ENCODE peak calls at places on chromosomes 16 and 17, in five cellular contexts. One of them, this sample, is unnamed.

GRCh38 chr16:24499193-24499814 is 40.1 kb upstream of the RBBP6 start:
- DNase-seq in gastrocnemius medialis: no peak
- DNase-seq in cardiac muscle cell: peak; percentile 65
- DNase-seq in heart left ventricle: no peak
- DNase-seq in IMR-90: peak; percentile 11
- DNase-seq in this sample: no peak

GRCh38 chr17:65055708-65056638 is 567 bp downstream of the GNA13 start:
- DNase-seq in gastrocnemius medialis: peak; percentile 84
- DNase-seq in cardiac muscle cell: peak; percentile 58
- DNase-seq in heart left ventricle: peak; percentile 72
- DNase-seq in IMR-90: peak; percentile 22
- DNase-seq in this sample: peak; percentile 27

GRCh38 chr17:40124279-40125141 is 2.7 kb downstream of the MSL1 start:
- DNase-seq in gastrocnemius medialis: no peak
- DNase-seq in cardiac muscle cell: peak; percentile 35
- DNase-seq in heart left ventricle: no peak
- DNase-seq in IMR-90: peak; percentile 48
- DNase-seq in this sample: no peak

GRCh38 chr16:52497067-52497816 is 49.7 kb downstream of the TOX3 start:
- DNase-seq in gastrocnemius medialis: no peak
- DNase-seq in cardiac muscle cell: peak; percentile 41
- DNase-seq in heart left ventricle: no peak
- DNase-seq in IMR-90: no peak
- DNase-seq in this sample: no peak

GRCh38 chr17:3982113-3982512 is 17.9 kb upstream of the ATP2A3 start:
- DNase-seq in gastrocnemius medialis: no peak
- DNase-seq in cardiac muscle cell: no peak
- DNase-seq in heart left ventricle: no peak
- DNase-seq in IMR-90: no peak
- DNase-seq in this sample: no peak

GRCh38 chr17:73797594-73798110 is 153.4 kb upstream of the SDK2 start:
- DNase-seq in gastrocnemius medialis: no peak
- DNase-seq in cardiac muscle cell: no peak
- DNase-seq in heart left ventricle: no peak
- DNase-seq in IMR-90: no peak
- DNase-seq in this sample: no peak

GRCh38 chr16:13492046-13492445 is 427.9 kb upstream of the ERCC4 start:
- DNase-seq in gastrocnemius medialis: no peak
- DNase-seq in cardiac muscle cell: no peak
- DNase-seq in heart left ventricle: no peak
- DNase-seq in IMR-90: no peak
- DNase-seq in this sample: no peak

GRCh38 chr16:84036982-84037425 is 5.6 kb downstream of the SLC38A8 start:
- DNase-seq in gastrocnemius medialis: no peak
- DNase-seq in cardiac muscle cell: no peak
- DNase-seq in heart left ventricle: no peak
- DNase-seq in IMR-90: no peak
- DNase-seq in this sample: no peak

GRCh38 chr17:56977673-56978395 is at the start of gene SCPEP1:
- DNase-seq in gastrocnemius medialis: peak; percentile 86
- DNase-seq in cardiac muscle cell: peak; percentile 93
- DNase-seq in heart left ventricle: peak; percentile 87
- DNase-seq in IMR-90: peak; percentile 70
- DNase-seq in this sample: peak; percentile 65

GRCh38 chr16:17304124-17304813 is 166.5 kb downstream of the XYLT1 start:
- DNase-seq in gastrocnemius medialis: no peak
- DNase-seq in cardiac muscle cell: no peak
- DNase-seq in heart left ventricle: no peak
- DNase-seq in IMR-90: peak; percentile 17
- DNase-seq in this sample: no peak

GRCh38 chr17:82943751-82944150 is 103.9 kb upstream of the ZNF750 start:
- DNase-seq in gastrocnemius medialis: no peak
- DNase-seq in cardiac muscle cell: no peak
- DNase-seq in heart left ventricle: no peak
- DNase-seq in IMR-90: no peak
- DNase-seq in this sample: no peak

GRCh38 chr17:67315865-67316264 is 50.5 kb downstream of the PSMD12 start:
- DNase-seq in gastrocnemius medialis: no peak
- DNase-seq in cardiac muscle cell: no peak
- DNase-seq in heart left ventricle: no peak
- DNase-seq in IMR-90: no peak
- DNase-seq in this sample: no peak

GRCh38 chr16:12775689-12776236 is 27.9 kb downstream of the CPPED1 start:
- DNase-seq in gastrocnemius medialis: no peak
- DNase-seq in cardiac muscle cell: no peak
- DNase-seq in heart left ventricle: no peak
- DNase-seq in IMR-90: no peak
- DNase-seq in this sample: no peak

GRCh38 chr17:78885956-78886355 is 17.0 kb downstream of the CEP295NL start:
- DNase-seq in gastrocnemius medialis: no peak
- DNase-seq in cardiac muscle cell: no peak
- DNase-seq in heart left ventricle: no peak
- DNase-seq in IMR-90: no peak
- DNase-seq in this sample: no peak

GRCh38 chr17:53141731-53142130 is 681.0 kb upstream of the KIF2B start:
- DNase-seq in gastrocnemius medialis: no peak
- DNase-seq in cardiac muscle cell: no peak
- DNase-seq in heart left ventricle: no peak
- DNase-seq in IMR-90: no peak
- DNase-seq in this sample: no peak

GRCh38 chr17:64172510-64172909 is 42.6 kb upstream of the ERN1 start:
- DNase-seq in gastrocnemius medialis: no peak
- DNase-seq in cardiac muscle cell: no peak
- DNase-seq in heart left ventricle: no peak
- DNase-seq in IMR-90: no peak
- DNase-seq in this sample: no peak

GRCh38 chr17:43803758-43804157 is 23.5 kb downstream of the CFAP97D1 start:
- DNase-seq in gastrocnemius medialis: no peak
- DNase-seq in cardiac muscle cell: no peak
- DNase-seq in heart left ventricle: no peak
- DNase-seq in IMR-90: peak; percentile 14
- DNase-seq in this sample: no peak

DNA sequence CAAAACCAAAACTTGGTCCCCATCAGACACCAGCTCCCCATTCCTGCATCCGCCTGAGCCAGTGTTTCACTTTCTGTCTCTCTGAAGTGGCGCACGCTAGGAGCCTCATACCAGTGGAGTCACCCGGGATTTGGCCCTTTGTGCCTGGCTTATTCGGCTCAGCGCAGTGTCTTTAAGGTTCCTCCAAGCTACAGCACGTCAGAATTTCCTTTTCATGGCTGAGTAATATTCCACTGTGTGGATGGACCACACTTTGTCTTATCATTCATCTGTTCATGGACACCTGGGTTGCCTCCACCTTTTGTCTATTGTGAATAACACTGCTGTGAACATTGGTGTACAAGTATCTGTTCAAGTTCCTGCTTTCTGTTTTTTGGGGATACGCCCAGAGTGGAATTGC is 45.2 kb upstream of the CHMP6 start:
- DNase-seq in gastrocnemius medialis: no peak
- DNase-seq in cardiac muscle cell: no peak
- DNase-seq in heart left ventricle: no peak
- DNase-seq in IMR-90: no peak
- DNase-seq in this sample: no peak
- H3K27me3 ChIP-seq in gastrocnemius medialis: no peaks in the 10 kb centered on the region
- H3K27me3 ChIP-seq in cardiac muscle cell: no peaks in the 10 kb centered on the region
- H3K27me3 ChIP-seq in heart left ventricle: no peaks in the 10 kb centered on the region
- H3K27me3 ChIP-seq in IMR-90: no peaks in the 10 kb centered on the region
- H3K27me3 ChIP-seq in this sample: no peaks in the 10 kb centered on the region

DNA sequence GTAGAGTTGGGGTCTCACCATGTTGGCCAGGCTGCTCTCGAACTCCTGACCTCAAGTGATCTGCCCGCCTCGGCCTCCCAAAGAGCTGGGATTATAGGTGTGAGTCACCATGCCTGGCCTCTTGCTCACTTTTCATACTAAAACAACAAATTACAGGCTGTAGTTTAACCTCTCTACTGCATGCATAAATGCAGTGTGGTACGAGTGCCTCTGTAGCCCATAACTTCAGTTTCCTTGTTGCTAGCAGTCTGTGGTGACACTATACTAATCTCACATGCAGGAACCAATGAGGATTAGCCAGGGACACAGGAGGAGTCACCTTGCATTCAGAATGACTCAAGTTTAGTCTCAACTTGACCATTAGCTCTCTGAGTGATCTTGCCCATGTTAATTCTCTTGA is 20.1 kb downstream of the HMOX2 start:
- DNase-seq in gastrocnemius medialis: no peak
- DNase-seq in cardiac muscle cell: no peak
- DNase-seq in heart left ventricle: no peak
- DNase-seq in IMR-90: peak; percentile 85
- DNase-seq in this sample: no peak
- H3K4me1 ChIP-seq in gastrocnemius medialis: peaks cover 42% of the 10 kb centered on the region
- H3K4me1 ChIP-seq in cardiac muscle cell: peaks cover 13% of the 10 kb centered on the region
- H3K4me1 ChIP-seq in heart left ventricle: peaks cover 14% of the 10 kb centered on the region
- H3K4me1 ChIP-seq in IMR-90: peaks cover 22% of the 10 kb centered on the region
- H3K4me1 ChIP-seq in this sample: peaks cover 23% of the 10 kb centered on the region

DNA sequence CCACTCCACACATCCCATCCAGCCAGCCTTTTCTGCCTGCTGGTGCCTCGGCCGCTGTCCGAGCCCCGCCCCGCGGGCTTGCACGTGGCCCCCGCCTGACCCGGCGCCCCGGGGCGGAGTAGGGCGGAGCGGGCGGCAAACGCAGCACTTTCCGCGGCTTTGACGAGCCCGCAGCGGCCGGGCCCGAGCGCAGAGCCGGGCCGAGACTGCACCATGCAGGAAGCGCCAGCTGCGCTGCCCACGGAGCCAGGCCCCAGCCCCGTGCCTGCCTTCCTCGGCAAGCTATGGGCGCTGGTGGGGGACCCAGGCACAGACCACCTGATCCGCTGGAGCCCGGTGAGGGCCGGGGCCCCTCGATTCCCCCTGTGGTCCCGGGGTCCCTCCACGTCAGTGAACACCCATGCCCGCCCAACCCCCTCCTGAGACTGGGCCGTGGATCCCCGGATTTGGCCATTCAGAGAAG is at the start of gene HSF4:
- DNase-seq in gastrocnemius medialis: peak; percentile 65
- DNase-seq in cardiac muscle cell: peak; percentile 38
- DNase-seq in heart left ventricle: peak; percentile 71
- DNase-seq in IMR-90: no peak
- DNase-seq in this sample: no peak
- H3K27me3 ChIP-seq in gastrocnemius medialis: no peaks in the 10 kb centered on the region
- H3K27me3 ChIP-seq in cardiac muscle cell: peaks cover 94% of the 10 kb centered on the region
- H3K27me3 ChIP-seq in heart left ventricle: peaks cover 3% of the 10 kb centered on the region
- H3K27me3 ChIP-seq in IMR-90: peaks cover 24% of the 10 kb centered on the region
- H3K27me3 ChIP-seq in this sample: peaks cover 12% of the 10 kb centered on the region

GRCh38 chr16:73036074-73036826 is 11.7 kb downstream of the ZFHX3 start:
- DNase-seq in gastrocnemius medialis: no peak
- DNase-seq in cardiac muscle cell: peak; percentile 46
- DNase-seq in heart left ventricle: no peak
- DNase-seq in IMR-90: no peak
- DNase-seq in this sample: no peak
- H3K4me1 ChIP-seq in gastrocnemius medialis: peaks cover 70% of the 10 kb centered on the region
- H3K4me1 ChIP-seq in cardiac muscle cell: peaks cover 72% of the 10 kb centered on the region
- H3K4me1 ChIP-seq in heart left ventricle: peaks cover 21% of the 10 kb centered on the region
- H3K4me1 ChIP-seq in IMR-90: peaks cover 23% of the 10 kb centered on the region
- H3K4me1 ChIP-seq in this sample: no peaks in the 10 kb centered on the region

DNA sequence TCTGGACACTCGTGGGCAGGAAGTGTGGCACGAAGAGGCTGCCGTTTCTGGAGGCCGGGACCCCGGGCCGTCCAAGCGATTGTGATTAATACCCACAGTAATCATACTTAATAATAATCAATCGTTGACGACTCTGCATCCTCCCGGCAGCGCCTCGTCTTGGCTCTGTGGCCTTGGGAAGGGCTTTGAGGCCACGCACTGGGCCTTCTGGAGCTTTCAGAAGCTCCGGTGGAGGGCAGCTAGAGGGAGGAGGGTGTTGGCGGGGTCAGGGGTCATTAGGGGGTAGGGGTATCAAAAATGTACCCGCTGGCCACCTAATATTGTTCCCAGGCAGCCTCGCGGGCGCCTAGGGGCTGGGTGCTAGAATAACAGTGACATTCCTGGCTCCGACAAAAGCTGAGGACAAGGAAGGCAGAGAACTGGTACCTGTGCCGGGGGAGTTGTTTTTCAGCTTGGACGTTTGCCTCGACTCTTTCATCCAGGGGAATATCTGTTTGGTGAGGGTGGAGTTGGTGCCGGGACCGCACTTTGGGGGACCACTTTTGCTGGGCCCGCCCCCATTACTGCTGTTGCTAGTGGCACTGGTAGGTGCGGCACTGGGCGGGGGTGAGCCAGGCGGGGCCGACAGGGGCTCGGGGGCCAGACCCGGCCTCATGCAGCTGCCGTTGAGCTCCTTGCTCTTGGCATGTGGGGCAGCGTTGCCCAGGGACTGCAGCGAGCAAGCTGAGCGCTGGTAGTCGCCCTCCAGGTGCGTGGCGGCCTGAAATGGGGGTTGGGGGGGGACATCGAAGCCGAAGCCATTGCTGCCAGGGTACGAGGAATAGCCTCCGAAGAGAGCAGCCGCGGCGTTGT is 6.9 kb upstream of the HOXB2 start:
- DNase-seq in gastrocnemius medialis: no peak
- DNase-seq in cardiac muscle cell: no peak
- DNase-seq in heart left ventricle: no peak
- DNase-seq in IMR-90: peak; percentile 32
- DNase-seq in this sample: no peak
- H3K27me3 ChIP-seq in gastrocnemius medialis: peaks cover 15% of the 10 kb centered on the region
- H3K27me3 ChIP-seq in cardiac muscle cell: peaks cover 49% of the 10 kb centered on the region
- H3K27me3 ChIP-seq in heart left ventricle: peaks cover 85% of the 10 kb centered on the region
- H3K27me3 ChIP-seq in IMR-90: no peaks in the 10 kb centered on the region
- H3K27me3 ChIP-seq in this sample: no peaks in the 10 kb centered on the region

GRCh38 chr16:50281391-50282009 is 15.1 kb downstream of the ADCY7 start:
- DNase-seq in gastrocnemius medialis: no peak
- DNase-seq in cardiac muscle cell: no peak
- DNase-seq in heart left ventricle: no peak
- DNase-seq in IMR-90: no peak
- DNase-seq in this sample: no peak
- H3K4me1 ChIP-seq in gastrocnemius medialis: peaks cover 22% of the 10 kb centered on the region
- H3K4me1 ChIP-seq in cardiac muscle cell: no peaks in the 10 kb centered on the region
- H3K4me1 ChIP-seq in heart left ventricle: no peaks in the 10 kb centered on the region
- H3K4me1 ChIP-seq in IMR-90: peaks cover 4% of the 10 kb centered on the region
- H3K4me1 ChIP-seq in this sample: peaks cover 85% of the 10 kb centered on the region

GRCh38 chr17:76077582-76078110 is 1.3 kb upstream of the ZACN start:
- DNase-seq in gastrocnemius medialis: no peak
- DNase-seq in cardiac muscle cell: no peak
- DNase-seq in heart left ventricle: no peak
- DNase-seq in IMR-90: no peak
- DNase-seq in this sample: no peak
- H3K27me3 ChIP-seq in gastrocnemius medialis: peaks cover 63% of the 10 kb centered on the region
- H3K27me3 ChIP-seq in cardiac muscle cell: peaks cover 54% of the 10 kb centered on the region
- H3K27me3 ChIP-seq in heart left ventricle: peaks cover 56% of the 10 kb centered on the region
- H3K27me3 ChIP-seq in IMR-90: peaks cover 66% of the 10 kb centered on the region
- H3K27me3 ChIP-seq in this sample: peaks cover 14% of the 10 kb centered on the region

DNA sequence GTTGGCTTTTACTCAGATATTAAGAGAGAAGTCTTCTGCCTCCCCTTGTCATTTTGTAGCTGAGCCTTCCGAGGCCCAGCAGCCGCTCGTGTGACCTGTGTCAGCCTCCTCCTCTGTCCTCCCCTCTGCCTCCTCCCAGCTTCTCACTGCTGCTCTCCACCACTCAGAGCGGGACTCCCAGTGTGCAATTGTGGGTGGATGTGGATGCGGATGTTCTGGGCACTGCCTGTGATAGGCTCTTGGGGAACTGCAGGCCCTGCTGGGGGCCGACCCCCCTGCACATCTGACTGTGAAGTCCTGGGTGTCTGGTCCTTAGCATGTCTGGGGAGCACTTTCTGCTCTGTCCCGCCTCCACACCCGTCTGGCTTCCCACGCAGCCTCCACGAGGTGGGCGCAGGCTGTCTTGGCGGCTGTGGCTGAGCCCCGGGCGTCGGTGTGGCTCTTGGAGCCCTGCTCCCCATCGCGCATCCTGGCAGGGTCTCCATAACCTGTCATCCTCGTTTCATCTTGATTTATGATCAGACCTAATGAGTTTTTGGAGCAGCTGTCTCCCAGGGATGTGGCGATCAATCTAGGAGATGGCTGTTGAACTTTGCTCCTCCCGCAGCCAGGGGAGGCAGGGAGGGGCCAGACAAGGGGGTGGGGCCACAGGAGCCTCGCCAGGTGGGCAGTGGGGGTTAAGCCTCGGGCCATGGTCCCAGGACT is 28.1 kb downstream of the GRIN2C start:
- DNase-seq in gastrocnemius medialis: no peak
- DNase-seq in cardiac muscle cell: no peak
- DNase-seq in heart left ventricle: no peak
- DNase-seq in IMR-90: no peak
- DNase-seq in this sample: no peak
- H3K4me1 ChIP-seq in gastrocnemius medialis: no peaks in the 10 kb centered on the region
- H3K4me1 ChIP-seq in cardiac muscle cell: no peaks in the 10 kb centered on the region
- H3K4me1 ChIP-seq in heart left ventricle: no peaks in the 10 kb centered on the region
- H3K4me1 ChIP-seq in IMR-90: peaks cover 4% of the 10 kb centered on the region
- H3K4me1 ChIP-seq in this sample: no peaks in the 10 kb centered on the region